ENCODE peak calls at places on chromosome 9, in seven cellular contexts. C is frontal cortex, J is vagina, A is iris pigment epithelial cell, E is T-helper 1 cell, D is aorta, W is mucosa of descending colon. X is an unnamed sample.

GRCh38 chr9:23088932-23089364 is 642.3 kb downstream of the DMRTA1 start:
- DNase-seq in C (no peak), J (no peak), A (no peak), E (no peak), D (no peak), W (no peak), X (no peak)

GRCh38 chr9:115098226-115098965 is 19.6 kb downstream of the TNC start:
- DNase-seq in C (no peak), J (no peak), A (no peak), E (no peak), D (no peak), W (no peak), X (no peak)

GRCh38 chr9:123685489-123686083 is 244.3 kb downstream of the DENND1A start:
- DNase-seq in C (no peak), J (no peak), A (no peak), E (no peak), D (no peak), W (no peak), X (no peak)

GRCh38 chr9:18184034-18184800 is 289.7 kb upstream of the ADAMTSL1 start:
- DNase-seq in C (no peak), J (no peak), A (no peak), E (no peak), D (no peak), W (peak; percentile 26), X (peak; percentile 16)

GRCh38 chr9:95494022-95494415 is 22.8 kb downstream of the PTCH1 start:
- DNase-seq in C (peak; percentile 55), J (no peak), A (no peak), E (no peak), D (no peak), W (peak; percentile 24), X (no peak)

GRCh38 chr9:27179245-27179870 is 70.3 kb downstream of the TEK start:
- DNase-seq in C (no peak), J (no peak), A (peak; percentile 61), E (no peak), D (no peak), W (no peak), X (no peak)

GRCh38 chr9:134025606-134026541 is 593 bp downstream of the BRD3OS start:
- DNase-seq in C (no peak), J (no peak), A (peak; percentile 59), E (peak; percentile 42), D (peak; percentile 70), W (peak; percentile 46), X (peak; percentile 30)

GRCh38 chr9:114507726-114508125 is 2.5 kb upstream of the WHRN start:
- DNase-seq in C (peak; percentile 34), J (no peak), A (peak; percentile 30), E (no peak), D (no peak), W (peak; percentile 18), X (no peak)

GRCh38 chr9:134605969-134606363 is 35.6 kb upstream of the COL5A1 start:
- DNase-seq in C (no peak), J (no peak), A (no peak), E (no peak), D (no peak), W (no peak), X (no peak)

GRCh38 chr9:97984188-97985057 is 1.3 kb downstream of the ANP32B start:
- DNase-seq in C (peak; percentile 83), J (no peak), A (peak; percentile 82), E (peak; percentile 75), D (peak; percentile 91), W (peak; percentile 80), X (peak; percentile 82)

GRCh38 chr9:68780735-68781134 is 75.7 kb downstream of the PIP5K1B start:
- DNase-seq in C (no peak), J (no peak), A (peak; percentile 6), E (no peak), D (no peak), W (peak; percentile 17), X (no peak)

GRCh38 chr9:70120834-70121510 is 77.3 kb downstream of the MAMDC2 start:
- DNase-seq in C (no peak), J (no peak), A (peak; percentile 98), E (no peak), D (peak; percentile 86), W (no peak), X (peak; percentile 40)

GRCh38 chr9:130287736-130288135 is 22.2 kb downstream of the HMCN2 start:
- DNase-seq in C (no peak), J (no peak), A (no peak), E (no peak), D (no peak), W (no peak), X (no peak)

GRCh38 chr9:33143241-33143642 is 23.9 kb downstream of the B4GALT1 start:
- DNase-seq in C (no peak), J (no peak), A (peak; percentile 74), E (no peak), D (no peak), W (no peak), X (no peak)

GRCh38 chr9:130659699-130660248 is 4.6 kb upstream of the PRDM12 start:
- DNase-seq in C (no peak), J (no peak), A (no peak), E (no peak), D (no peak), W (no peak), X (no peak)

GRCh38 chr9:133349965-133350624 is 2.1 kb downstream of the RPL7A start:
- DNase-seq in C (no peak), J (no peak), A (no peak), E (no peak), D (no peak), W (no peak), X (no peak)

GRCh38 chr9:100598641-100599145 is 20.8 kb downstream of the CAVIN4 start:
- DNase-seq in C (peak; percentile 59), J (no peak), A (peak; percentile 76), E (peak; percentile 73), D (peak; percentile 88), W (peak; percentile 89), X (peak; percentile 90)

GRCh38 chr9:136330406-136330990 is 3.2 kb downstream of the GPSM1 start:
- DNase-seq in C (no peak), J (no peak), A (no peak), E (no peak), D (no peak), W (no peak), X (no peak)

GRCh38 chr9:16612627-16613026 is 257.8 kb downstream of the BNC2 start:
- DNase-seq in C (no peak), J (no peak), A (peak; percentile 67), E (no peak), D (no peak), W (no peak), X (no peak)

GRCh38 chr9:127313042-127313560 is 48.5 kb downstream of the GARNL3 start:
- DNase-seq in C (no peak), J (no peak), A (no peak), E (no peak), D (no peak), W (no peak), X (no peak)

GRCh38 chr9:133677126-133678010 is 41.2 kb downstream of the DBH start:
- DNase-seq in C (no peak), J (no peak), A (no peak), E (peak; percentile 62), D (no peak), W (peak; percentile 31), X (no peak)

GRCh38 chr9:130239363-130239695 is 26.2 kb upstream of the HMCN2 start:
- DNase-seq in C (no peak), J (no peak), A (no peak), E (no peak), D (no peak), W (no peak), X (no peak)

X was measured in body of pancreas.